ENCODE peak calls at places on chromosomes 16 and 17, in ten cellular contexts. U is Peyer's patch, C is fibroblast of pulmonary artery, N is adrenal gland, K is tibial nerve, Y is left lung, E is breast epithelium, X is prostate gland, R is ovary, M is cardiac fibroblast. S is an unnamed sample.
A peak's percentile ranks its signal among the peaks of the same experiment; 100 is the strongest.

GRCh38 chr16:5649762-5650445 is 552.3 kb upstream of the EEF2KMT start:
- DNase-seq in U (no peak), C (no peak), N (no peak), K (no peak), Y (peak; percentile 70), E (no peak), X (no peak), R (no peak), M (no peak), S (no peak)

GRCh38 chr17:72030067-72030899 is 90.5 kb upstream of the SOX9 start:
- DNase-seq in U (peak; percentile 47), C (peak; percentile 31), N (peak; percentile 17), K (peak; percentile 8), Y (no peak), E (no peak), X (no peak), R (no peak), M (peak; percentile 53), S (peak; percentile 16)

GRCh38 chr17:7383742-7384488 is 3.0 kb downstream of the TNK1 start:
- DNase-seq in U (peak; percentile 83), C (peak; percentile 23), N (no peak), K (no peak), Y (no peak), E (no peak), X (no peak), R (peak; percentile 75), M (peak; percentile 34), S (peak; percentile 66)

GRCh38 chr16:88940196-88941050 is 36.6 kb downstream of the CBFA2T3 start:
- DNase-seq in U (no peak), C (no peak), N (no peak), K (no peak), Y (no peak), E (no peak), X (no peak), R (no peak), M (no peak), S (no peak)

GRCh38 chr16:4828567-4829320 is 18.3 kb downstream of the GLYR1 start:
- DNase-seq in U (no peak), C (no peak), N (no peak), K (no peak), Y (no peak), E (no peak), X (peak; percentile 26), R (no peak), M (no peak), S (no peak)

GRCh38 chr17:79220715-79221291 is 146.2 kb downstream of the ENGASE start:
- DNase-seq in U (no peak), C (no peak), N (no peak), K (no peak), Y (no peak), E (no peak), X (no peak), R (no peak), M (no peak), S (no peak)

GRCh38 chr17:38591759-38592241 is 14.0 kb downstream of the SRCIN1 start:
- DNase-seq in U (no peak), C (peak; percentile 22), N (no peak), K (no peak), Y (peak; percentile 63), E (no peak), X (no peak), R (no peak), M (peak; percentile 44), S (peak; percentile 14)

GRCh38 chr16:7550096-7550495 is 217.5 kb downstream of the RBFOX1 start:
- DNase-seq in U (no peak), C (no peak), N (no peak), K (no peak), Y (no peak), E (no peak), X (no peak), R (no peak), M (no peak), S (no peak)

GRCh38 chr17:58757162-58757613 is 1.5 kb downstream of the PPM1E start:
- DNase-seq in U (no peak), C (no peak), N (no peak), K (no peak), Y (no peak), E (no peak), X (no peak), R (no peak), M (no peak), S (no peak)

GRCh38 chr17:58755577-58756245 is at the start of gene PPM1E:
- DNase-seq in U (peak; percentile 54), C (peak; percentile 38), N (peak; percentile 67), K (peak; percentile 9), Y (peak; percentile 35), E (no peak), X (peak; percentile 16), R (peak; percentile 78), M (peak; percentile 36), S (peak; percentile 42)

GRCh38 chr17:58753026-58753425 is 2.6 kb upstream of the PPM1E start:
- DNase-seq in U (no peak), C (no peak), N (no peak), K (no peak), Y (no peak), E (no peak), X (no peak), R (no peak), M (no peak), S (no peak)

GRCh38 chr17:58756246-58757161 is 850 bp downstream of the PPM1E start:
- DNase-seq in U (no peak), C (peak; percentile 4), N (peak; percentile 34), K (no peak), Y (no peak), E (no peak), X (no peak), R (peak; percentile 34), M (no peak), S (peak; percentile 12)

DNA sequence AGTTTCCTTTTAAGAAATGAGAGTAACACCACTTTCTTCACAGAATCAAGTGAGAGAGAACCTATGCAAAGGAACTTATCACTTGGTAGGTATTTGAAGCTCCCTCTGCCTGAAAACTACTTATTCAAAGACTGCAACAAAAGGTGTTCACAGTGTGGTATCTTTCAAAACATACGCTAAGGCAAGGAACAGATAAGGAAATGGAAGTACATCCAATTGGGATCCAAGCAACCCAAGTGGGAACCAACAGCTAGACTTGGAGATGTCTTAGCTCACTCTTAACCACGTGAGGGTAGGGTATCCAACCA is 431 bp upstream of the PPM1E start:
- DNase-seq in U (no peak), C (no peak), N (no peak), K (no peak), Y (no peak), E (no peak), X (no peak), R (no peak), M (no peak), S (no peak)
- H3K4me3 ChIP-seq in U (peak overlapping the region; percentile 50), C (peak overlapping the region; percentile 62), N (no peak overlapping the region), K (no peak overlapping the region), Y (no peak overlapping the region), E (peak overlapping the region; percentile 64), X (peak overlapping the region; percentile 60), R (no peak overlapping the region), M (peak overlapping the region; percentile 67), S (peak overlapping the region; percentile 70)

GRCh38 chr17:82633343-82633742 is 14.9 kb downstream of the WDR45B start:
- DNase-seq in U (no peak), C (no peak), N (no peak), K (no peak), Y (no peak), E (no peak), X (no peak), R (no peak), M (no peak), S (no peak)
- H3K4me3 ChIP-seq in U (no peak overlapping the region), C (no peak overlapping the region), N (no peak overlapping the region), K (no peak overlapping the region), Y (no peak overlapping the region), E (no peak overlapping the region), X (no peak overlapping the region), R (no peak overlapping the region), M (no peak overlapping the region), S (no peak overlapping the region)

GRCh38 chr16:12901597-12902436 is at the start of gene SHISA9:
- DNase-seq in U (no peak), C (no peak), N (no peak), K (no peak), Y (no peak), E (no peak), X (no peak), R (no peak), M (no peak), S (no peak)

GRCh38 chr16:12902511-12903324 is 1.3 kb downstream of the SHISA9 start:
- DNase-seq in U (no peak), C (no peak), N (no peak), K (no peak), Y (no peak), E (no peak), X (no peak), R (no peak), M (no peak), S (no peak)

GRCh38 chr16:12901204-12901596 is 198 bp upstream of the SHISA9 start:
- DNase-seq in U (no peak), C (no peak), N (no peak), K (no peak), Y (no peak), E (no peak), X (no peak), R (no peak), M (no peak), S (no peak)

GRCh38 chr16:12899529-12900168 is 1.7 kb upstream of the SHISA9 start:
- DNase-seq in U (no peak), C (no peak), N (no peak), K (no peak), Y (no peak), E (no peak), X (no peak), R (no peak), M (no peak), S (no peak)

DNA sequence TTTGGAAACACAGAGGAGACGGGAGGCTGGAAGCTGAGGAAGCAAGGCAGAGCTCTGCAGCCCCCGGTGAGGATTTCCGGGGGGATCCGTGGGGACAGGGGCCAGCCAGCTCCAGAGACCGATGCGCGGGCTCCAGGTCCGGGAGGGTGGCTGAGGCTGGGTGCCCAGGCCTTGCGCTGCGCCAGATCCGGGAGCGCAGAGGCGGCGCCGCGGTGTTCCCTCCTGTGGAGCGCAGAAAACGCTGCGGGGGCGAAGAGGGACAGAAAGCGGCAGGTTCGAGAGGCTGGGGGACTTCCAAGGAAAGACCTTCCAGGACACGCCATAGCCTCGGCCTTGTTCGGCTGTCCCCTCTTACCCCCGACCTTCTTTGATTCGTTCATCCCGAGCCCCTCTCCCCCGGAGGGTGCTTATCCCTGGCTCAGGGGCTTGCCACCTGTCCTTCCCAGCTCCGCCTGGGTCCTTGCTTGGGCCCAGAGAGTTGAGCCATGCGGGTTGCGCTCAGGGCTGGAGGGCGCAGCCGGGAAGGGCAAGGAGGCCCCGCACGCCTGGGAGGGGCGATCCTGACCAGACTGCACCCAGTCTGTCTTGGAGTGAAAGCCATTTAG is 697 bp upstream of the SHISA9 start:
- DNase-seq in U (no peak), C (no peak), N (no peak), K (no peak), Y (no peak), E (no peak), X (no peak), R (no peak), M (no peak), S (no peak)
- H3K4me3 ChIP-seq in U (no peak overlapping the region), C (no peak overlapping the region), N (no peak overlapping the region), K (no peak overlapping the region), Y (no peak overlapping the region), E (peak overlapping the region; percentile 43), X (peak overlapping the region; percentile 31), R (no peak overlapping the region), M (no peak overlapping the region), S (no peak overlapping the region)

GRCh38 chr16:77916111-77916510 is 106.2 kb upstream of the CLEC3A start:
- DNase-seq in U (no peak), C (no peak), N (no peak), K (no peak), Y (no peak), E (no peak), X (no peak), R (no peak), M (no peak), S (no peak)

GRCh38 chr16:77922355-77922754 is 100.0 kb upstream of the CLEC3A start:
- DNase-seq in U (no peak), C (no peak), N (no peak), K (no peak), Y (no peak), E (no peak), X (no peak), R (no peak), M (no peak), S (no peak)

GRCh38 chr16:77920984-77921383 is 101.4 kb upstream of the CLEC3A start:
- DNase-seq in U (no peak), C (no peak), N (no peak), K (no peak), Y (no peak), E (no peak), X (no peak), R (no peak), M (no peak), S (no peak)

GRCh38 chr16:77918792-77919707 is 103.3 kb upstream of the CLEC3A start:
- DNase-seq in U (no peak), C (peak; percentile 46), N (no peak), K (no peak), Y (no peak), E (no peak), X (no peak), R (no peak), M (peak; percentile 19), S (no peak)

DNA sequence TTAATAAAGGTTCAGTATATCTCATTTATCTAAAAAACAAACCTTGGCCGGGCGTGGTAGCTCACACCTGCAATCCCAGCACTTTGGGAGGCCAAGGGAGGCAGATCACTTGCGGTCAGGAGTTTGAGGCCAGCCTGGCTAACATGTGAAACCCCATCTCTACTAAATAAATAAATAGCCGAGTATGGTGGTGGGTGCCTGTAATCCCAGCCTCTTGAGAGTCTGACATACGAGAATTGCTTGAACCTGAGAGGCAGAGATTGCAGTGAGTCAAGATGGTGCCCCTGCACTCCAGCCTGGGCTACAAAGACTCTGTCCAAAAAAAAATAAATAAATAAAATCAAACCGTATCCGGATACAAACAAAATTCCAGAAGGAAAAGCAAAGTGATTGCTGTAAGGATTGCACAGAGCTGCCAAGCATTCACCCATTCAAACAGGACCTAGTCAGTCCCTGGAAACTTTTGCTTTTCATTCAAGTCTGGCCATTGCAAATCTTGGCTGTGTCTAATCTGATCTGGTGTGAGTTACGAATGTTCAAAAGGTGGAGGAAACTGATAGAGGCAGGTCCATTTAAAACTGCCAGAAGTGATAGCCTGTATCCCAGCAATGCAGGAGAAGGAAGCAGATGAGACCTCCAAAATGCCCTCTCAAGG is 102.5 kb upstream of the CLEC3A start:
- DNase-seq in U (no peak), C (no peak), N (no peak), K (no peak), Y (no peak), E (no peak), X (no peak), R (no peak), M (no peak), S (no peak)
- H3K4me3 ChIP-seq in U (no peak overlapping the region), C (no peak overlapping the region), N (no peak overlapping the region), K (no peak overlapping the region), Y (no peak overlapping the region), E (no peak overlapping the region), X (no peak overlapping the region), R (no peak overlapping the region), M (no peak overlapping the region), S (no peak overlapping the region)

S was measured in MM.1S.